ENCODE peak calls at places on chromosomes 4 and X, in nine cellular contexts. One of them, this sample, is unnamed.

GRCh38 chr4:73718375-73719373 is 21.7 kb upstream of the CXCL8 start:
- DNase-seq in AG09309: no peak
- DNase-seq in heart right ventricle: no peak
- DNase-seq in kidney: no peak
- DNase-seq in sigmoid colon: no peak
- DNase-seq in GM12878: peak; percentile 84
- DNase-seq in bronchial epithelial cell: peak; percentile 50
- DNase-seq in thoracic aorta: no peak
- DNase-seq in mesothelial cell of epicardium: no peak
- DNase-seq in this sample: no peak

GRCh38 chrX:21487832-21488231 is 113.6 kb downstream of the CNKSR2 start:
- DNase-seq in AG09309: no peak
- DNase-seq in heart right ventricle: no peak
- DNase-seq in kidney: no peak
- DNase-seq in sigmoid colon: no peak
- DNase-seq in GM12878: no peak
- DNase-seq in bronchial epithelial cell: peak; percentile 61
- DNase-seq in thoracic aorta: no peak
- DNase-seq in mesothelial cell of epicardium: no peak
- DNase-seq in this sample: no peak

GRCh38 chrX:69362889-69363288 is 141.2 kb upstream of the NALF2 start:
- DNase-seq in AG09309: peak; percentile 47
- DNase-seq in heart right ventricle: peak; percentile 8
- DNase-seq in kidney: no peak
- DNase-seq in sigmoid colon: no peak
- DNase-seq in GM12878: no peak
- DNase-seq in bronchial epithelial cell: no peak
- DNase-seq in thoracic aorta: no peak
- DNase-seq in mesothelial cell of epicardium: no peak
- DNase-seq in this sample: peak; percentile 38

GRCh38 chr4:1601852-1602525 is 82.1 kb downstream of the FAM53A start:
- DNase-seq in AG09309: no peak
- DNase-seq in heart right ventricle: no peak
- DNase-seq in kidney: peak; percentile 45
- DNase-seq in sigmoid colon: peak; percentile 33
- DNase-seq in GM12878: no peak
- DNase-seq in bronchial epithelial cell: no peak
- DNase-seq in thoracic aorta: no peak
- DNase-seq in mesothelial cell of epicardium: no peak
- DNase-seq in this sample: no peak

GRCh38 chrX:34875204-34875603 is 67.4 kb upstream of the FAM47B start:
- DNase-seq in AG09309: peak; percentile 14
- DNase-seq in heart right ventricle: no peak
- DNase-seq in kidney: no peak
- DNase-seq in sigmoid colon: no peak
- DNase-seq in GM12878: no peak
- DNase-seq in bronchial epithelial cell: peak; percentile 50
- DNase-seq in thoracic aorta: no peak
- DNase-seq in mesothelial cell of epicardium: no peak
- DNase-seq in this sample: no peak

GRCh38 chr4:176313596-176314341 is 6.0 kb upstream of the SPCS3 start:
- DNase-seq in AG09309: peak; percentile 5
- DNase-seq in heart right ventricle: no peak
- DNase-seq in kidney: no peak
- DNase-seq in sigmoid colon: no peak
- DNase-seq in GM12878: no peak
- DNase-seq in bronchial epithelial cell: no peak
- DNase-seq in thoracic aorta: no peak
- DNase-seq in mesothelial cell of epicardium: no peak
- DNase-seq in this sample: no peak

GRCh38 chr4:139184129-139184528 is 7.1 kb upstream of the ELF2 start:
- DNase-seq in AG09309: no peak
- DNase-seq in heart right ventricle: no peak
- DNase-seq in kidney: no peak
- DNase-seq in sigmoid colon: no peak
- DNase-seq in GM12878: no peak
- DNase-seq in bronchial epithelial cell: peak; percentile 54
- DNase-seq in thoracic aorta: no peak
- DNase-seq in mesothelial cell of epicardium: no peak
- DNase-seq in this sample: no peak

GRCh38 chr4:146520894-146521542 is 722 bp downstream of the SLC10A7 start:
- DNase-seq in AG09309: peak; percentile 23
- DNase-seq in heart right ventricle: peak; percentile 7
- DNase-seq in kidney: no peak
- DNase-seq in sigmoid colon: no peak
- DNase-seq in GM12878: peak; percentile 32
- DNase-seq in bronchial epithelial cell: peak; percentile 65
- DNase-seq in thoracic aorta: no peak
- DNase-seq in mesothelial cell of epicardium: no peak
- DNase-seq in this sample: peak; percentile 20

GRCh38 chrX:140572724-140573123 is 67.9 kb upstream of the SOX3 start:
- DNase-seq in AG09309: no peak
- DNase-seq in heart right ventricle: peak; percentile 3
- DNase-seq in kidney: no peak
- DNase-seq in sigmoid colon: no peak
- DNase-seq in GM12878: peak; percentile 3
- DNase-seq in bronchial epithelial cell: peak; percentile 26
- DNase-seq in thoracic aorta: no peak
- DNase-seq in mesothelial cell of epicardium: no peak
- DNase-seq in this sample: no peak

GRCh38 chr4:144421839-144422565 is 224.0 kb upstream of the HHIP start:
- DNase-seq in AG09309: no peak
- DNase-seq in heart right ventricle: no peak
- DNase-seq in kidney: no peak
- DNase-seq in sigmoid colon: no peak
- DNase-seq in GM12878: no peak
- DNase-seq in bronchial epithelial cell: peak; percentile 75
- DNase-seq in thoracic aorta: no peak
- DNase-seq in mesothelial cell of epicardium: no peak
- DNase-seq in this sample: no peak

GRCh38 chr4:174041555-174042110 is 241.8 kb downstream of the FBXO8 start:
- DNase-seq in AG09309: no peak
- DNase-seq in heart right ventricle: no peak
- DNase-seq in kidney: no peak
- DNase-seq in sigmoid colon: no peak
- DNase-seq in GM12878: no peak
- DNase-seq in bronchial epithelial cell: no peak
- DNase-seq in thoracic aorta: no peak
- DNase-seq in mesothelial cell of epicardium: no peak
- DNase-seq in this sample: no peak

GRCh38 chr4:4647041-4647440 is 105.2 kb upstream of the STX18 start:
- DNase-seq in AG09309: no peak
- DNase-seq in heart right ventricle: no peak
- DNase-seq in kidney: no peak
- DNase-seq in sigmoid colon: no peak
- DNase-seq in GM12878: no peak
- DNase-seq in bronchial epithelial cell: no peak
- DNase-seq in thoracic aorta: no peak
- DNase-seq in mesothelial cell of epicardium: no peak
- DNase-seq in this sample: no peak

GRCh38 chr4:151772322-151772721 is 11.5 kb upstream of the GATB start:
- DNase-seq in AG09309: no peak
- DNase-seq in heart right ventricle: no peak
- DNase-seq in kidney: no peak
- DNase-seq in sigmoid colon: no peak
- DNase-seq in GM12878: no peak
- DNase-seq in bronchial epithelial cell: no peak
- DNase-seq in thoracic aorta: no peak
- DNase-seq in mesothelial cell of epicardium: no peak
- DNase-seq in this sample: no peak

GRCh38 chr4:151771664-151772063 is 10.9 kb upstream of the GATB start:
- DNase-seq in AG09309: no peak
- DNase-seq in heart right ventricle: no peak
- DNase-seq in kidney: no peak
- DNase-seq in sigmoid colon: no peak
- DNase-seq in GM12878: no peak
- DNase-seq in bronchial epithelial cell: no peak
- DNase-seq in thoracic aorta: no peak
- DNase-seq in mesothelial cell of epicardium: no peak
- DNase-seq in this sample: no peak

GRCh38 chr4:151770154-151770553 is 9.3 kb upstream of the GATB start:
- DNase-seq in AG09309: no peak
- DNase-seq in heart right ventricle: no peak
- DNase-seq in kidney: no peak
- DNase-seq in sigmoid colon: no peak
- DNase-seq in GM12878: no peak
- DNase-seq in bronchial epithelial cell: no peak
- DNase-seq in thoracic aorta: no peak
- DNase-seq in mesothelial cell of epicardium: no peak
- DNase-seq in this sample: no peak

GRCh38 chr4:151768835-151769234 is 8.0 kb upstream of the GATB start:
- DNase-seq in AG09309: no peak
- DNase-seq in heart right ventricle: no peak
- DNase-seq in kidney: no peak
- DNase-seq in sigmoid colon: no peak
- DNase-seq in GM12878: no peak
- DNase-seq in bronchial epithelial cell: no peak
- DNase-seq in thoracic aorta: no peak
- DNase-seq in mesothelial cell of epicardium: no peak
- DNase-seq in this sample: no peak

DNA sequence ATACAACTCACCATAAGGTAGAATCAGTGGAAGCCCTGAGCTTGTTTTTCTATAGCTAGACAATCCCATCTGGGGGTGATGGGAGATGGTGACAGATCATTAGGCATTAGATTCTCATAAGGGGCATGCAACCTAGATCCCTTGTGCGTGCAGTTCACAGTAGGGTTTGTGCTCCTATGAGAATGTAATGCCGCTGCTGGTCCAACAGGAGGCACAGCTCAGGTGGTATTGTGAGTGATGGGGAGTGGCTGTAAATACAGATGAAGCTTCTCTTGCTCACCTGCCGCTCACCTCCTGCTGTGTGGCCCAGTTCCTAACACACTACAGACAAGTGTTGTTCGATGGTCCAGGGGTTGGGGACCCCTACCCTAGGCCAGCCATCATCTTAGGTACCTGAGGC is 5.9 kb upstream of the GATB start:
- DNase-seq in AG09309: no peak
- DNase-seq in heart right ventricle: no peak
- DNase-seq in kidney: no peak
- DNase-seq in sigmoid colon: no peak
- DNase-seq in GM12878: no peak
- DNase-seq in bronchial epithelial cell: peak; percentile 43
- DNase-seq in thoracic aorta: no peak
- DNase-seq in mesothelial cell of epicardium: no peak
- DNase-seq in this sample: no peak
- TF ChIP-seq CTCF in AG09309: no peak
- TF ChIP-seq CTCF in heart right ventricle: no peak
- TF ChIP-seq CTCF in kidney: no peak
- TF ChIP-seq CTCF in sigmoid colon: no peak
- TF ChIP-seq CTCF in GM12878: peak; percentile 22
- TF ChIP-seq CTCF in bronchial epithelial cell: peak; percentile 42
- TF ChIP-seq CTCF in thoracic aorta: no peak
- TF ChIP-seq CTCF in mesothelial cell of epicardium: no peak
- TF ChIP-seq CTCF in this sample: no peak

GRCh38 chr4:98447648-98448047 is 186.5 kb downstream of the RAP1GDS1 start:
- DNase-seq in AG09309: no peak
- DNase-seq in heart right ventricle: no peak
- DNase-seq in kidney: no peak
- DNase-seq in sigmoid colon: no peak
- DNase-seq in GM12878: no peak
- DNase-seq in bronchial epithelial cell: peak; percentile 68
- DNase-seq in thoracic aorta: no peak
- DNase-seq in mesothelial cell of epicardium: no peak
- DNase-seq in this sample: no peak
- TF ChIP-seq CTCF in AG09309: no peak
- TF ChIP-seq CTCF in heart right ventricle: no peak
- TF ChIP-seq CTCF in kidney: no peak
- TF ChIP-seq CTCF in sigmoid colon: no peak
- TF ChIP-seq CTCF in GM12878: no peak
- TF ChIP-seq CTCF in bronchial epithelial cell: peak; percentile 35
- TF ChIP-seq CTCF in thoracic aorta: no peak
- TF ChIP-seq CTCF in mesothelial cell of epicardium: no peak
- TF ChIP-seq CTCF in this sample: no peak

DNA sequence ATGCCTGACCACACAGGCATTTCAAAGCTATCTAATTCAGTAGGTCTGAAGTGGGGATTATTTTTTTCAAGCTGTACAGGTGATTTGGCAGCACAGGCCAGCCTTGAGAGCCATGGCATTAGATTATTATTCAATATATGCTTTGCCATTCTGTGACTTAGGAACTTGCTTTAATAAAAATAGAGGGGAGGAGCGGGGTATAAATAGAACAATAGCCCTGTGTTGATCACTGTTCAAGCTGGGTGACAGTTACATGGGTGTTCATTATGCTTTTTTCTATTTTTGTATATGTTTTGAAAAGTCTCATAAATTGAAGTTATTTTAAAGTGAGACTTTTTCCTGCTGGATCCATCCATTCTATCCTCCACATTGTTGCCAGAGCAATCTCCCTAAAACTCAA is 20.3 kb downstream of the HUWE1 start:
- DNase-seq in AG09309: no peak
- DNase-seq in heart right ventricle: no peak
- DNase-seq in kidney: no peak
- DNase-seq in sigmoid colon: no peak
- DNase-seq in GM12878: no peak
- DNase-seq in bronchial epithelial cell: no peak
- DNase-seq in thoracic aorta: no peak
- DNase-seq in mesothelial cell of epicardium: no peak
- DNase-seq in this sample: no peak
- TF ChIP-seq CTCF in AG09309: no peak
- TF ChIP-seq CTCF in heart right ventricle: no peak
- TF ChIP-seq CTCF in kidney: no peak
- TF ChIP-seq CTCF in sigmoid colon: no peak
- TF ChIP-seq CTCF in GM12878: no peak
- TF ChIP-seq CTCF in bronchial epithelial cell: no peak
- TF ChIP-seq CTCF in thoracic aorta: no peak
- TF ChIP-seq CTCF in mesothelial cell of epicardium: no peak
- TF ChIP-seq CTCF in this sample: no peak

DNA sequence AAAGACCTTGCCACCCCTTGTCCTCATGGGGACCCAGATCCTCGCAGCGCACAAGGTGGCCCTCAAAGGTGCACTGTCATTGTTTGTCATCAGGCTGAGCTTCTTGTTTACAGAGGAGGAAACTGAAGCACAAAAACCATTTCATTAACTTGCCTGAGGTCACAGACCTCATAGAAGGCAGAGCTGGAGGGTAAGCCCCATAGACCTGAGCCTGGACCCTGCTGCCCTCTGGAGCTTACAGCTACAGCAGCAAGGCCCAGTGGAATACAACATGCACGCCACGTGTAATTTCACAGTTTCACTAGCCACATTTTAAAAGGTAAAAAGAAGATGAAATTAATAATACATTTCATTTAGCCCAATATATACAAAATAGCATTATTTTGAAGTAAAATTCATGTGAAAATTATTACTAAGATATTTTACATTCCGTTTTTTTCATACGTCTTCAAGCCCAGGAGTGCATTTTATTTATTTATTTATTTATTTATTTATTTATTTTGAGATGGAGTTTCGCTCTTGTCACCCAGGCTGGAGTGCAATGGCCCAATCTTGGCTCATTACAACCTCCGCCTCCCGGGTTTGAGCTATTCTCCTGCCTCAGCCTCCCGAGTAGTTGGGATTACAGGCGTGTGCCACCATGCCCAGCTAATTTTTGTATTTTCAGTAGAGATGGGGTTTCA is 8.8 kb downstream of the JAKMIP1 start:
- DNase-seq in AG09309: no peak
- DNase-seq in heart right ventricle: no peak
- DNase-seq in kidney: peak; percentile 10
- DNase-seq in sigmoid colon: peak; percentile 30
- DNase-seq in GM12878: no peak
- DNase-seq in bronchial epithelial cell: no peak
- DNase-seq in thoracic aorta: no peak
- DNase-seq in mesothelial cell of epicardium: no peak
- DNase-seq in this sample: no peak
- TF ChIP-seq CTCF in AG09309: no peak
- TF ChIP-seq CTCF in heart right ventricle: no peak
- TF ChIP-seq CTCF in kidney: no peak
- TF ChIP-seq CTCF in sigmoid colon: no peak
- TF ChIP-seq CTCF in GM12878: peak; percentile 31
- TF ChIP-seq CTCF in bronchial epithelial cell: no peak
- TF ChIP-seq CTCF in thoracic aorta: no peak
- TF ChIP-seq CTCF in mesothelial cell of epicardium: no peak
- TF ChIP-seq CTCF in this sample: no peak

GRCh38 chr4:168877779-168878491 is 132.1 kb downstream of the CBR4 start:
- DNase-seq in AG09309: no peak
- DNase-seq in heart right ventricle: peak; percentile 36
- DNase-seq in kidney: peak; percentile 83
- DNase-seq in sigmoid colon: no peak
- DNase-seq in GM12878: no peak
- DNase-seq in bronchial epithelial cell: no peak
- DNase-seq in thoracic aorta: no peak
- DNase-seq in mesothelial cell of epicardium: peak; percentile 33
- DNase-seq in this sample: no peak
- TF ChIP-seq CTCF in AG09309: no peak
- TF ChIP-seq CTCF in heart right ventricle: no peak
- TF ChIP-seq CTCF in kidney: no peak
- TF ChIP-seq CTCF in sigmoid colon: no peak
- TF ChIP-seq CTCF in GM12878: no peak
- TF ChIP-seq CTCF in bronchial epithelial cell: no peak
- TF ChIP-seq CTCF in thoracic aorta: no peak
- TF ChIP-seq CTCF in mesothelial cell of epicardium: no peak
- TF ChIP-seq CTCF in this sample: no peak